ENCODE peak calls at places on chromosomes 3 and 15, in eight cellular contexts. H, C, E, Y, M, J, S and D are unnamed samples.

GRCh38 chr3:184656991-184657669 is 54.7 kb downstream of the MAGEF1 start:
- DNase-seq in H (no peak), C (no peak), E (no peak), Y (no peak), M (no peak), J (no peak), S (peak; percentile 85), D (no peak)

GRCh38 chr3:30495172-30496124 is 111.0 kb upstream of the TGFBR2 start:
- DNase-seq in H (no peak), C (no peak), E (no peak), Y (no peak), M (no peak), J (no peak), S (peak; percentile 30), D (no peak)

GRCh38 chr3:79930196-79930595 is 162.4 kb upstream of the ROBO1 start:
- DNase-seq in H (no peak), C (peak; percentile 21), E (no peak), Y (no peak), M (no peak), J (no peak), S (no peak), D (no peak)

GRCh38 chr15:78241017-78241416 is 6.7 kb upstream of the ACSBG1 start:
- DNase-seq in H (peak; percentile 83), C (peak; percentile 76), E (peak; percentile 95), Y (peak; percentile 29), M (peak; percentile 94), J (peak; percentile 97), S (peak; percentile 65), D (peak; percentile 77)

GRCh38 chr3:177357352-177358084 is 160.2 kb upstream of the TBL1XR1 start:
- DNase-seq in H (peak; percentile 37), C (no peak), E (no peak), Y (peak; percentile 52), M (no peak), J (peak; percentile 43), S (peak; percentile 90), D (no peak)

GRCh38 chr3:157136647-157137387 is 23.1 kb downstream of the CCNL1 start:
- DNase-seq in H (no peak), C (no peak), E (no peak), Y (no peak), M (no peak), J (no peak), S (peak; percentile 82), D (no peak)

GRCh38 chr15:38699633-38700230 is 135.1 kb upstream of the RASGRP1 start:
- DNase-seq in H (peak; percentile 76), C (peak; percentile 72), E (peak; percentile 67), Y (no peak), M (peak; percentile 53), J (peak; percentile 63), S (peak; percentile 68), D (no peak)

GRCh38 chr15:70613259-70613658 is 150.1 kb downstream of the UACA start:
- DNase-seq in H (no peak), C (no peak), E (no peak), Y (no peak), M (no peak), J (no peak), S (no peak), D (no peak)

GRCh38 chr3:39317571-39318169 is 11.8 kb upstream of the CCR8 start:
- DNase-seq in H (no peak), C (no peak), E (no peak), Y (no peak), M (no peak), J (no peak), S (peak; percentile 2), D (no peak)

GRCh38 chr15:68310178-68310810 is 32.7 kb downstream of the FEM1B start:
- DNase-seq in H (no peak), C (no peak), E (no peak), Y (no peak), M (no peak), J (peak; percentile 45), S (no peak), D (no peak)

GRCh38 chr3:62577153-62577552 is 203.8 kb upstream of the FEZF2 start:
- DNase-seq in H (no peak), C (no peak), E (no peak), Y (no peak), M (no peak), J (no peak), S (no peak), D (no peak)

GRCh38 chr15:63530235-63530634 is 25.8 kb downstream of the USP3 start:
- DNase-seq in H (no peak), C (no peak), E (no peak), Y (no peak), M (no peak), J (no peak), S (no peak), D (no peak)

GRCh38 chr15:68816795-68817303 is 3.8 kb downstream of the ANP32A start:
- DNase-seq in H (no peak), C (no peak), E (no peak), Y (no peak), M (no peak), J (peak; percentile 35), S (peak; percentile 62), D (no peak)

GRCh38 chr3:32564195-32564594 is 6.5 kb downstream of the DYNC1LI1 start:
- DNase-seq in H (no peak), C (no peak), E (no peak), Y (no peak), M (no peak), J (no peak), S (peak; percentile 5), D (no peak)

GRCh38 chr3:191244242-191244867 is 45.3 kb downstream of the OSTN start:
- DNase-seq in H (no peak), C (no peak), E (no peak), Y (no peak), M (no peak), J (no peak), S (peak; percentile 41), D (no peak)

GRCh38 chr3:148879256-148879655 is 14.2 kb downstream of the CPA3 start:
- DNase-seq in H (no peak), C (no peak), E (no peak), Y (no peak), M (no peak), J (no peak), S (no peak), D (no peak)

GRCh38 chr3:148882288-148882687 is 17.2 kb downstream of the CPA3 start:
- DNase-seq in H (no peak), C (no peak), E (no peak), Y (no peak), M (no peak), J (no peak), S (peak; percentile 78), D (no peak)

GRCh38 chr3:148883163-148883562 is 18.1 kb downstream of the CPA3 start:
- DNase-seq in H (no peak), C (no peak), E (no peak), Y (no peak), M (no peak), J (no peak), S (no peak), D (no peak)

GRCh38 chr3:148881286-148881685 is 16.2 kb downstream of the CPA3 start:
- DNase-seq in H (no peak), C (no peak), E (no peak), Y (no peak), M (no peak), J (no peak), S (peak; percentile 25), D (no peak)

GRCh38 chr3:148880681-148881080 is 15.6 kb downstream of the CPA3 start:
- DNase-seq in H (peak; percentile 36), C (no peak), E (peak; percentile 6), Y (no peak), M (no peak), J (no peak), S (no peak), D (no peak)
- TF ChIP-seq CTCF in H (peak; percentile 60), C (no peak), E (no peak), Y (peak; percentile 22), M (peak; percentile 42), J (peak; percentile 55), S (peak; percentile 15), D (no peak)

DNA sequence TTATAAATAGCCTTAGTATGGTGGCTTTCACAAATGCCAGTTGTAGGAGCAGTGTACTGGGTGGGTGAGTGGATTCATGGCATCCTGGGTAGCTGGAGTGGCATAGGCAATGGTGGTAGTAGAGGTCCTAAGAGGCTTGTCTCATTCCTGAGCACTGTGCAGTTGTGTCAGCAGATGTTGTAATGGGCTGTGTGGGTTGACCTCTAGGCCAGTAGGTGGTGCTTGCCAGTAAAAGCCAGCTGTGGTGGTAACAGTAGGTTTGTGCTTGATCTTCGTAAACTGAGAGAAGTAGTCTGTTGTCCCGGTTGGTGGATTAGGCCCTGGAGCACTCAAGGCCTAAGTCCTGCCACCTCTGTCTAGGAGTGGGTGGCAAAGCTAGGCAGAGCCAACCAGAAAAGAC is 149.7 kb upstream of the SUCLG2 start:
- DNase-seq in H (no peak), C (no peak), E (no peak), Y (no peak), M (no peak), J (no peak), S (no peak), D (no peak)
- TF ChIP-seq CTCF in H (peak; percentile 15), C (no peak), E (no peak), Y (no peak), M (no peak), J (peak; percentile 46), S (no peak), D (no peak)

DNA sequence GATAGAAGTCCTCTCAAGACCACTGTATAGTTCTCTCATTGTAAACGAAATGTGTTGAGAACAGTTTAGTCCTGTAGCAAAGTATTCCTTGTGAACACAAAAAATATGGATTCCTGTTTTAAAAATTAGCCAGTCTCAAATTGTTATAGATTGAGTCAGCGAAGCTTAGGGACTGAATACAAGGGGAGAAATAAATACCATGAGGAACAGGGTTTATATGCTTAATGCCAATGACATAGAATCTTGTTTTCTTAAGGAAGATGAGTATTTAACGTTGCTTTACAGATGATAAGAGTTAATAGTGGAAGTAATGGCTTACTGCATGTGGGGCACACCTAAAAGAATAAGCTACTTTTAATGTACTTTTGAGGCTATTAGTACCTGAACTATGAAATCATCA is 37.9 kb downstream of the SETD5 start:
- DNase-seq in H (no peak), C (no peak), E (no peak), Y (no peak), M (no peak), J (no peak), S (no peak), D (no peak)
- TF ChIP-seq CTCF in H (no peak), C (no peak), E (no peak), Y (no peak), M (no peak), J (no peak), S (no peak), D (no peak)

DNA sequence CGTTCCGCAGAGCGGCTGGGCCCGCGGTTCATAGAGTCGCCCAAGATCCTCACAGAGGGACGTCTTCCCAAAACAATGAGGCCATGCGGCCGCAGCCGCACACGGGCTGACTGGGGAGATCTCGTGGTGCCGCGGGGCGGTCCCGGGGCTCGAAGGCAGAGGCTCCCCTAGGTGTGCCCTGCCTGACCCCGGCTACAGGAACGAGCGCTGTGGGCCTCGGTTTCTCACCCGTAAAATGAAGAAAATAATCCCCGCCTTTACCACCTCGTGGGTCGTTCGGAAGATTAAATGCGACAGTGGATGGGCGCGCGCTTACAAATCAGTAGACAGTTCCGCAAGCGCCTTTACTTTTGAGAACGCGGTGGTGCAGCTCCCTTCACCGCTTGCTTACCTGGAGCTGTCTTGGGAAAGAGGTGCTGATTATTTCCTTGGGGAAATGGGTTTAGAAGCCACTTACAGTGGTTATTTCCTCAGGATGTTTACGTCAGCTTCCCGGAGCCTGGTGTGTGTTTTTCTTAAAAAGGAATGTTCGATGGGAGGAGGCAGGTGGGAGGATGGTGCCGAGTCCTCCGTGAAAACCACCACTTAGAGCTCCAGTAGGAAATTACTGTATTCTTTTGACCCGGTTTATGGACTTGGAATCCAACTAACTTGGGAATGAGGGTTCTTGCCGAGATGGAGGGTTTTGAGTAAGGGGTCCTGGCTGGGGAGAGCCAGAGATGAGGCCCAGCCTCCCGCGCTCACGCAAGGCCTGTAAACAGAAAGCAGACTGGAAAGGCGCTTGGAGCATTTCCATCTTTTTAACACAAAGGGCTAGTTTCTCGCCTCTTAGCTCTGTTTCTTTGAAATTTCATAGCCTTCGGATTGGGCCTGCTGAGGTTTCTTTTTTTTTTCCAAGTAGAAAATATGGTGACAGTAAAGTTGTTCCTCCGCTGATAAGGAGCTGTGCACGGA is 2.0 kb upstream of the MEX3B start:
- DNase-seq in H (peak; percentile 15), C (no peak), E (peak; percentile 49), Y (no peak), M (no peak), J (no peak), S (peak; percentile 14), D (no peak)
- TF ChIP-seq CTCF in H (peak; percentile 2), C (peak; percentile 19), E (no peak), Y (no peak), M (no peak), J (no peak), S (no peak), D (no peak)